ENCODE peak calls at places on chromosome 12, in seven cellular contexts. I is upper lobe of left lung, P is stomach, T is ovary, G is uterus, X is IMR-90, M is A549. O is an unnamed sample.
A peak's percentile ranks its signal among the peaks of the same experiment; 100 is the strongest.

GRCh38 chr12:78568326-78569020 is 296.1 kb upstream of the SYT1 start:
- DNase-seq in I (no peak), P (no peak), T (no peak), G (no peak), X (peak; percentile 57), M (no peak), O (no peak)

GRCh38 chr12:124829008-124829707 is 34.5 kb downstream of the SCARB1 start:
- DNase-seq in I (no peak), P (no peak), T (no peak), G (no peak), X (peak; percentile 85), M (peak; percentile 84), O (peak; percentile 65)

GRCh38 chr12:45446013-45446412 is 230.1 kb downstream of the ANO6 start:
- DNase-seq in I (no peak), P (no peak), T (no peak), G (no peak), X (no peak), M (no peak), O (no peak)

GRCh38 chr12:57614948-57615500 is 3.8 kb downstream of the ARHGEF25 start:
- DNase-seq in I (no peak), P (no peak), T (no peak), G (no peak), X (no peak), M (no peak), O (no peak)

GRCh38 chr12:53065470-53065869 is 13.7 kb downstream of the SPRYD3 start:
- DNase-seq in I (no peak), P (no peak), T (peak; percentile 48), G (peak; percentile 28), X (no peak), M (no peak), O (peak; percentile 45)

GRCh38 chr12:131226345-131227265 is 272.9 kb downstream of the ADGRD1 start:
- DNase-seq in I (no peak), P (no peak), T (no peak), G (no peak), X (no peak), M (no peak), O (no peak)

GRCh38 chr12:130499474-130499873 is 161.8 kb downstream of the PIWIL1 start:
- DNase-seq in I (no peak), P (no peak), T (no peak), G (no peak), X (no peak), M (no peak), O (no peak)

GRCh38 chr12:16168078-16168477 is 109.4 kb downstream of the SLC15A5 start:
- DNase-seq in I (no peak), P (no peak), T (no peak), G (no peak), X (no peak), M (no peak), O (no peak)

GRCh38 chr12:5505116-5505515 is 73.2 kb downstream of the NTF3 start:
- DNase-seq in I (no peak), P (no peak), T (no peak), G (no peak), X (no peak), M (no peak), O (no peak)

DNA sequence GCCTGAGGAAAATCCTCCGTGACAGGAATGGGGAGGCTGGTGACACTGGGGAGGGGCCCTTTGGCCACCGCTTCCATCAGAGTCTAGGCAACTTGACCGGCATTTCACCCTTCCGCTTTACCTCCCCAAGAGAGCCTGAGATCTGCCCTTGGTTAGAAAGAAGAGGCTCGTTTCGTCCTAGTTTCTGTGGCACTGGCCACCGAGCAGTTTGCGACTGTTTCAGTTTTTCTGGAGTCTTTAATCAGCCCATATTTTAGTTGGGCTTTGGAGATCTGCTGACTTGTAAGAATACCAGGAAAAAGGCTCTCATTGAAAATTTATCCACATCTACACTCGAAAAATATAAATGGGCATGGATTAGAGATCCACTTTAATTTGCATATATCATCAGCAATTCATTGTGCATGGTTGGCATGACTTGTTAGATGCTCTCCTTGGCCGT is 414 bp upstream of the ANKS1B start:
- DNase-seq in I (no peak), P (no peak), T (no peak), G (no peak), X (no peak), M (no peak), O (no peak)
- H3K27ac ChIP-seq in I (peak overlapping the region; percentile 67), P (no peak overlapping the region), T (no peak overlapping the region), G (peak overlapping the region; percentile 65), X (no peak overlapping the region), M (peak overlapping the region; percentile 63), O (no peak overlapping the region)

GRCh38 chr12:95583933-95584332 is 32.7 kb upstream of the USP44 start:
- DNase-seq in I (no peak), P (no peak), T (no peak), G (no peak), X (no peak), M (no peak), O (no peak)

GRCh38 chr12:95577820-95578219 is 26.5 kb upstream of the USP44 start:
- DNase-seq in I (no peak), P (no peak), T (no peak), G (no peak), X (no peak), M (no peak), O (no peak)

GRCh38 chr12:95582230-95583058 is 31.2 kb upstream of the USP44 start:
- DNase-seq in I (no peak), P (no peak), T (no peak), G (no peak), X (peak; percentile 77), M (peak; percentile 41), O (no peak)
- TF ChIP-seq CTCF in I (peak; percentile 23), P (no peak), T (peak; percentile 34), G (peak; percentile 28), X (peak; percentile 85), M (peak; percentile 93), O (peak; percentile 50)

GRCh38 chr12:93853698-93854478 is 176.7 kb downstream of the CRADD start:
- DNase-seq in I (no peak), P (no peak), T (no peak), G (no peak), X (no peak), M (no peak), O (no peak)

GRCh38 chr12:93857279-93857894 is 180.2 kb downstream of the CRADD start:
- DNase-seq in I (no peak), P (no peak), T (no peak), G (peak; percentile 46), X (peak; percentile 84), M (no peak), O (no peak)

GRCh38 chr12:93855265-93855664 is 178.1 kb downstream of the CRADD start:
- DNase-seq in I (no peak), P (no peak), T (no peak), G (no peak), X (no peak), M (no peak), O (no peak)

GRCh38 chr12:93860659-93861373 is 183.6 kb downstream of the CRADD start:
- DNase-seq in I (no peak), P (no peak), T (no peak), G (no peak), X (no peak), M (no peak), O (no peak)

DNA sequence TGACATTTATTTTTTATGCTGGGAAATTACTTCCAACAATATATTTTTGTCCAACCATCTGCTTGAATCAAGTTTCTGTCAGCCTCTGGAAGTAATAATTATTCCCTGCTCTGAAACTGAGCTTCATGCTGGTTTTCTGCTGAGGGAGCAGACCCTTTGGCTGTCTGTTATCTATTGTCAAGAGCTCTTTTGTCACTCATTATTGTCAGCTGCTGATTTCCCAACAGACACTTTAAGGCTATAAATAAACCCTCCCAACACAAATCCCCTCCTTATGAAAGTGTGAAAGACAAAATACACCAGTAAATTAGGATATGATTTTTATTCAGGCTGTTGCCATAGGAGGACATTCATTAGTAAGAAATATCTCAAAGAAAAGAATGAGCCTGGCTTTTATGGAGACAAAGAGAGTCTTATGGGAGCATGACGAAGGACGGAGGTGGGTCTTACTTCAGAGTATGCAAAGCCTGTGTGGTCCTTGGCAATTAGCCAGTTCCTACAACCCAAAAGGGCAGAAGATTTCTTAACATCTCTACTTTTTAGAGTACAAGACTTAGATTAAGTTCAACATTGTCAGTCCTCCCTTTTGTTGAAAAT is 180.8 kb downstream of the CRADD start:
- DNase-seq in I (no peak), P (no peak), T (no peak), G (no peak), X (no peak), M (no peak), O (no peak)
- TF ChIP-seq POLR2A in I (no peak), P (no peak), T (no peak), G (no peak), X (no peak), M (no peak), O (no peak)

GRCh38 chr12:10967409-10967808 is 19.3 kb downstream of the TAS2R50 start:
- DNase-seq in I (no peak), P (no peak), T (no peak), G (no peak), X (peak; percentile 64), M (no peak), O (no peak)
- H3K27ac ChIP-seq in I (no peak overlapping the region), P (no peak overlapping the region), T (no peak overlapping the region), G (no peak overlapping the region), X (no peak overlapping the region), M (no peak overlapping the region), O (no peak overlapping the region)

GRCh38 chr12:118063567-118064391 is 2.8 kb upstream of the WSB2 start:
- DNase-seq in I (no peak), P (no peak), T (no peak), G (no peak), X (peak; percentile 52), M (no peak), O (no peak)

GRCh38 chr12:118061011-118061875 is at the start of gene WSB2:
- DNase-seq in I (peak; percentile 75), P (peak; percentile 70), T (peak; percentile 87), G (peak; percentile 84), X (peak; percentile 50), M (peak; percentile 56), O (peak; percentile 81)

GRCh38 chr12:118065380-118065779 is 4.4 kb upstream of the WSB2 start:
- DNase-seq in I (no peak), P (no peak), T (no peak), G (no peak), X (no peak), M (no peak), O (no peak)

GRCh38 chr12:118061876-118062791 is 1.2 kb upstream of the WSB2 start:
- DNase-seq in I (peak; percentile 63), P (peak; percentile 45), T (peak; percentile 60), G (peak; percentile 47), X (peak; percentile 58), M (peak; percentile 73), O (peak; percentile 64)

DNA sequence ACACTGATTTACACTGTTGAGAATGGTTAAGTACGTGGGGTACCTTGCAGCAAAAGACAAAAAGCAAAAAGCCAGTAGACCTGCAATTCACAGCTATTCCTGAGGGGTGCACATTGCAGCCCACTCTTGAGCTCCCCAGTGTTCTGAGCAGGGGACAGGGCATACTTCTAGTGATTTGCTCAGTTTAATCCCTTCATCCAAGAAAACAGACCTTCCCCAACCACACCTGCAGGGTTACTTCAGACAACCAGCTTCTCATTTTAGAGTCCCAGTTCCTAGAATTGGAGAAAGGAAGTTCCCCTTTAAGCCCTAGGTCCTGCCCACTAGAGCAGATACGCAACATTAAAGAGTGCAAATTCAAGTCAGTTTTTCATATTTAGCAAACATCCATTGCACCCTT is 3.6 kb upstream of the WSB2 start:
- DNase-seq in I (no peak), P (no peak), T (no peak), G (no peak), X (no peak), M (no peak), O (no peak)
- TF ChIP-seq CTCF in I (no peak), P (no peak), T (no peak), G (no peak), X (no peak), M (no peak), O (no peak)

O was measured in Peyer's patch.